ENCODE peak calls at places on chromosomes 13 and 19, in five cellular contexts. G is adrenal gland, R is B cell, B is breast epithelium, S is AG04450. O is an unnamed sample.

GRCh38 chr19:10587022-10587838 is at the start of gene AP1M2:
- DNase-seq in B (no peak), R (no peak), G (no peak), S (no peak), O (no peak)

GRCh38 chr19:3606174-3606689 is 443 bp downstream of the TBXA2R start:
- DNase-seq in G (peak; percentile 69), S (no peak), B (peak; percentile 51), R (no peak), O (peak; percentile 75)

GRCh38 chr19:52453324-52454094 is at the start of gene ZNF578:
- DNase-seq in B (peak; percentile 44), G (peak; percentile 66), S (peak; percentile 53), R (peak; percentile 69), O (peak; percentile 85)

GRCh38 chr13:40402931-40403412 is 263.5 kb downstream of the FOXO1 start:
- DNase-seq in B (no peak), S (no peak), G (peak; percentile 25), R (no peak), O (peak; percentile 68)

GRCh38 chr19:46624958-46625661 is at the start of gene PTGIR:
- DNase-seq in G (no peak), S (no peak), R (no peak), B (no peak), O (peak; percentile 94)

GRCh38 chr19:20179946-20180345 is 12.9 kb downstream of the ZNF486 start:
- DNase-seq in S (no peak), R (no peak), G (no peak), B (no peak), O (no peak)

GRCh38 chr19:38142176-38143035 is 81.6 kb downstream of the DPF1 start:
- DNase-seq in B (no peak), R (no peak), G (peak; percentile 62), S (no peak), O (no peak)

GRCh38 chr13:102538938-102539337 is 57.8 kb upstream of the TPP2 start:
- DNase-seq in R (no peak), G (no peak), S (no peak), B (no peak), O (no peak)

GRCh38 chr19:39406656-39407393 is at the start of gene ZFP36:
- DNase-seq in S (peak; percentile 60), B (peak; percentile 91), R (peak; percentile 94), G (peak; percentile 92), O (peak; percentile 98)

GRCh38 chr13:58680115-58680514 is 1048.6 kb downstream of the PCDH17 start:
- DNase-seq in B (no peak), R (no peak), S (no peak), G (no peak), O (no peak)

GRCh38 chr19:35856001-35856400 is 710 bp upstream of the KIRREL2 start:
- DNase-seq in S (no peak), R (no peak), G (no peak), B (no peak), O (no peak)

GRCh38 chr13:103335226-103335625 is 269.0 kb upstream of the SLC10A2 start:
- DNase-seq in G (no peak), S (no peak), R (no peak), B (no peak), O (no peak)

GRCh38 chr13:33251131-33251629 is 34.4 kb downstream of the STARD13 start:
- DNase-seq in G (peak; percentile 85), B (no peak), R (no peak), S (peak; percentile 97), O (peak; percentile 72)

GRCh38 chr13:99782669-99783068 is 188.9 kb downstream of the ZIC5 start:
- DNase-seq in B (no peak), R (no peak), S (no peak), G (no peak), O (no peak)

GRCh38 chr13:80237646-80238045 is 103.3 kb downstream of the SPRY2 start:
- DNase-seq in R (no peak), B (no peak), S (no peak), G (no peak), O (no peak)

GRCh38 chr13:105147481-105147880 is 1388.0 kb downstream of the EFNB2 start:
- DNase-seq in G (no peak), S (no peak), R (no peak), B (no peak), O (no peak)

GRCh38 chr19:39937094-39937493 is 2.7 kb upstream of the FCGBP start:
- DNase-seq in S (no peak), G (no peak), R (no peak), B (no peak), O (no peak)

GRCh38 chr19:40756502-40757110 is 5.6 kb downstream of the SNRPA start:
- DNase-seq in G (no peak), R (no peak), B (no peak), S (no peak), O (no peak)

GRCh38 chr19:42048992-42049391 is 21.0 kb downstream of the GRIK5 start:
- DNase-seq in R (no peak), S (no peak), G (no peak), B (no peak), O (no peak)

GRCh38 chr19:10872551-10873107 is 1.3 kb downstream of the CARM1 start:
- DNase-seq in G (no peak), S (no peak), R (no peak), B (no peak), O (no peak)

GRCh38 chr19:1837625-1838105 is 10.6 kb downstream of the REXO1 start:
- DNase-seq in R (peak; percentile 52), B (no peak), S (no peak), G (peak; percentile 76), O (no peak)

GRCh38 chr19:6023085-6023682 is 45.2 kb upstream of the RANBP3 start:
- DNase-seq in B (no peak), G (no peak), S (no peak), R (no peak), O (peak; percentile 61)

GRCh38 chr19:16628984-16629691 is 1.1 kb upstream of the MED26 start:
- DNase-seq in B (peak; percentile 30), R (no peak), G (peak; percentile 80), S (peak; percentile 67), O (peak; percentile 88)

GRCh38 chr13:28376604-28377003 is 118.3 kb downstream of the FLT1 start:
- DNase-seq in B (no peak), R (no peak), G (no peak), S (no peak), O (no peak)
- TF ChIP-seq CTCF in B (no peak), R (no peak), G (no peak), S (no peak), O (no peak)

DNA sequence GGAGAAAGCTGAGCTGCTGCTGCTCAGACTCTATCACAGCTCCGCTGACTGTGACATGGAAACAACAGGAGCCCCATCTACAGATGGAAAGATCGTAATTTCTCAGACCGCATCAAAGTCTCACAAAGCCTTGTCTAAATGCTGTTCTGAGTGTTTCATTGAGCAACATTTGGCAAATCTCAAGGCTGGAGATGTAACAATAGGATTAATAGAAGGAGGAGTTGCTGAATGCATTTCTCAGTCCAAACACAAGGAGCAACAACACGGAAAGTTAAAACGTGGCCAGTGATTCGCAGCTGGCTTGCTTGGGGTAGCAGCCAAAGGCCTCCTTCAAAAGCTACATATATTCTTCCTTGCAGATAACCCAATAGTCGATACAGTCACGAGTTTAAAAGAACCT is 55.7 kb downstream of the MRPL57 start:
- DNase-seq in B (no peak), G (peak; percentile 15), S (peak; percentile 6), R (no peak), O (peak; percentile 75)
- TF ChIP-seq CTCF in B (no peak), G (no peak), S (no peak), R (no peak), O (no peak)

GRCh38 chr13:43785681-43786471 is 896 bp downstream of the ENOX1 start:
- DNase-seq in S (peak; percentile 18), G (peak; percentile 58), B (peak; percentile 30), R (no peak), O (peak; percentile 96)

GRCh38 chr13:43787518-43787891 is 733 bp upstream of the ENOX1 start:
- DNase-seq in R (no peak), B (no peak), S (no peak), G (no peak), O (no peak)

GRCh38 chr13:43787998-43788397 is 1.2 kb upstream of the ENOX1 start:
- DNase-seq in B (no peak), G (no peak), R (no peak), S (no peak), O (no peak)

GRCh38 chr13:43786472-43786765 is 353 bp downstream of the ENOX1 start:
- DNase-seq in B (no peak), R (no peak), G (no peak), S (no peak), O (no peak)

GRCh38 chr13:43786766-43787517 is at the start of gene ENOX1:
- DNase-seq in B (no peak), S (peak; percentile 49), R (no peak), G (peak; percentile 32), O (peak; percentile 90)
- TF ChIP-seq CTCF in B (no peak), S (peak; percentile 17), R (no peak), G (no peak), O (no peak)

GRCh38 chr13:37046062-37046461 is 13.4 kb downstream of the SUPT20H start:
- DNase-seq in B (no peak), G (no peak), R (no peak), S (no peak), O (no peak)

GRCh38 chr13:37047846-37048245 is 11.6 kb downstream of the SUPT20H start:
- DNase-seq in B (no peak), G (no peak), S (no peak), R (no peak), O (no peak)

GRCh38 chr13:37047032-37047431 is 12.5 kb downstream of the SUPT20H start:
- DNase-seq in R (no peak), B (no peak), G (no peak), S (no peak), O (no peak)

DNA sequence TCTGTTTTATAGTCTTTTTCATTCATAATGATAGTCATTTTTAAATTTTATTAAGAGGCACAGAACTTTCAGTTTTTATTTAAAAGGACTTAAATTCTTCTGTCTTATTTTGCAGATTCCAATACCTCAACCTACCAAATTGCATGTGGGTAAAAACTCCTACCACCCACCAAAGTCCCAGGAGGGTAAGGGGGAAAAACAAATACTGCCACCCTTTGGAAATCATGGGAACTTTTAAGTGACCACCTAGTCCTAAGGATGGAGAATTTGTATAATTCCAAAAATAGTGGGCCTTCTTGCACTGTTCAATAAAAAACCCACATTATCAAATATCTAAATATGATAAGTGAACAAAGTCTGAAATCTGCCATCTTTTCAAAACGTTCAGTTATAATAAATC is 9.7 kb downstream of the SUPT20H start:
- DNase-seq in R (no peak), B (no peak), S (no peak), G (no peak), O (no peak)
- TF ChIP-seq CTCF in R (no peak), B (no peak), S (peak; percentile 13), G (no peak), O (no peak)

GRCh38 chr19:55700813-55701212 is 25.8 kb downstream of the EPN1 start:
- DNase-seq in B (no peak), G (no peak), R (no peak), S (no peak), O (no peak)

GRCh38 chr19:55702131-55702627 is 27.2 kb downstream of the EPN1 start:
- DNase-seq in B (no peak), S (no peak), R (no peak), G (no peak), O (no peak)

GRCh38 chr19:55703790-55704215 is 28.8 kb downstream of the EPN1 start:
- DNase-seq in R (no peak), B (no peak), S (no peak), G (peak; percentile 50), O (no peak)

GRCh38 chr19:55705972-55706371 is 30.9 kb downstream of the EPN1 start:
- DNase-seq in S (no peak), G (no peak), R (no peak), B (no peak), O (no peak)

GRCh38 chr19:55704494-55705245 is 29.6 kb downstream of the EPN1 start:
- DNase-seq in R (no peak), S (no peak), B (no peak), G (no peak), O (no peak)
- TF ChIP-seq CTCF in R (no peak), S (no peak), B (no peak), G (no peak), O (no peak)

O was measured in sigmoid colon.